ENCODE peak calls at places on chromosome 7, in six cellular contexts. M, N, K, J, T and E are unnamed samples.
A peak's percentile ranks its signal among the peaks of the same experiment; 100 is the strongest.

GRCh38 chr7:36852017-36852416 is 127.7 kb upstream of the AOAH start:
- DNase-seq in N (no peak), M (no peak), J (no peak), K (no peak), T (no peak), E (no peak)

GRCh38 chr7:103437623-103438022 is 8.4 kb downstream of the SLC26A5 start:
- DNase-seq in T (no peak), K (no peak), N (no peak), J (no peak), M (no peak), E (no peak)

GRCh38 chr7:116239434-116239833 is 29.1 kb downstream of the TES start:
- DNase-seq in M (no peak), K (no peak), N (no peak), J (no peak), T (no peak), E (no peak)

GRCh38 chr7:117690147-117690546 is 183.1 kb downstream of the CTTNBP2 start:
- DNase-seq in M (no peak), N (no peak), K (no peak), J (no peak), T (no peak), E (no peak)

GRCh38 chr7:148672041-148672440 is 26.7 kb upstream of the CUL1 start:
- DNase-seq in K (no peak), T (no peak), N (no peak), J (no peak), M (no peak), E (no peak)

GRCh38 chr7:22137466-22137865 is 191.8 kb upstream of the CDCA7L start:
- DNase-seq in K (no peak), T (no peak), J (no peak), N (no peak), M (no peak), E (no peak)

GRCh38 chr7:150781016-150781415 is 19.1 kb downstream of the TMEM176B start:
- DNase-seq in J (no peak), M (no peak), T (no peak), N (no peak), K (no peak), E (no peak)

GRCh38 chr7:3897430-3898385 is 596.7 kb downstream of the SDK1 start:
- DNase-seq in K (no peak), N (no peak), J (peak; percentile 16), T (peak; percentile 21), M (peak; percentile 26), E (peak; percentile 40)